ENCODE peak calls at places on chromosomes 4 and X, in six cellular contexts. One of them, this sample, is unnamed.

GRCh38 chrX:12977761-12978204 is 2.9 kb downstream of the TMSB4X start:
- DNase-seq in IMR-90: no peak
- DNase-seq in psoas muscle: no peak
- DNase-seq in NT2/D1: no peak
- DNase-seq in upper lobe of left lung: no peak
- DNase-seq in fibroblast of mammary gland: no peak
- DNase-seq in this sample: no peak

GRCh38 chr4:26995316-26995715 is 134.7 kb downstream of the STIM2 start:
- DNase-seq in psoas muscle: no peak
- DNase-seq in IMR-90: no peak
- DNase-seq in upper lobe of left lung: no peak
- DNase-seq in NT2/D1: no peak
- DNase-seq in fibroblast of mammary gland: no peak
- DNase-seq in this sample: no peak

GRCh38 chr4:80033581-80033980 is 39.4 kb downstream of the ANTXR2 start:
- DNase-seq in IMR-90: no peak
- DNase-seq in fibroblast of mammary gland: no peak
- DNase-seq in NT2/D1: no peak
- DNase-seq in psoas muscle: no peak
- DNase-seq in upper lobe of left lung: no peak
- DNase-seq in this sample: no peak

GRCh38 chr4:110119347-110119746 is 79.1 kb downstream of the ELOVL6 start:
- DNase-seq in fibroblast of mammary gland: no peak
- DNase-seq in NT2/D1: no peak
- DNase-seq in psoas muscle: no peak
- DNase-seq in upper lobe of left lung: no peak
- DNase-seq in IMR-90: no peak
- DNase-seq in this sample: no peak

GRCh38 chr4:99462875-99463464 is 27.8 kb upstream of the ADH7 start:
- DNase-seq in fibroblast of mammary gland: peak
- DNase-seq in IMR-90: peak
- DNase-seq in NT2/D1: peak
- DNase-seq in upper lobe of left lung: no peak
- DNase-seq in psoas muscle: no peak
- DNase-seq in this sample: peak

GRCh38 chr4:152436384-152436783 is 99.5 kb downstream of the FBXW7 start:
- DNase-seq in fibroblast of mammary gland: no peak
- DNase-seq in IMR-90: no peak
- DNase-seq in psoas muscle: no peak
- DNase-seq in NT2/D1: no peak
- DNase-seq in upper lobe of left lung: no peak
- DNase-seq in this sample: no peak

GRCh38 chrX:19585370-19586082 is 70.2 kb upstream of the MAP3K15 start:
- DNase-seq in fibroblast of mammary gland: no peak
- DNase-seq in psoas muscle: no peak
- DNase-seq in IMR-90: no peak
- DNase-seq in NT2/D1: no peak
- DNase-seq in upper lobe of left lung: no peak
- DNase-seq in this sample: no peak

GRCh38 chr4:76305971-76306881 is at the start of gene STBD1:
- DNase-seq in NT2/D1: peak
- DNase-seq in upper lobe of left lung: peak
- DNase-seq in fibroblast of mammary gland: peak
- DNase-seq in IMR-90: peak
- DNase-seq in psoas muscle: peak
- DNase-seq in this sample: peak

GRCh38 chr4:40953253-40954118 is 203.7 kb downstream of the NSUN7 start:
- DNase-seq in NT2/D1: no peak
- DNase-seq in upper lobe of left lung: peak
- DNase-seq in fibroblast of mammary gland: peak
- DNase-seq in IMR-90: no peak
- DNase-seq in psoas muscle: peak
- DNase-seq in this sample: no peak

GRCh38 chr4:27412617-27413016 is 552.0 kb downstream of the STIM2 start:
- DNase-seq in fibroblast of mammary gland: no peak
- DNase-seq in NT2/D1: no peak
- DNase-seq in upper lobe of left lung: no peak
- DNase-seq in IMR-90: no peak
- DNase-seq in psoas muscle: no peak
- DNase-seq in this sample: no peak

GRCh38 chrX:27336466-27337091 is 126.6 kb downstream of the PPP4R3C start:
- DNase-seq in upper lobe of left lung: no peak
- DNase-seq in NT2/D1: peak
- DNase-seq in IMR-90: peak
- DNase-seq in fibroblast of mammary gland: peak
- DNase-seq in psoas muscle: no peak
- DNase-seq in this sample: peak

GRCh38 chr4:86679441-86679840 is 85.3 kb downstream of the PTPN13 start:
- DNase-seq in psoas muscle: no peak
- DNase-seq in IMR-90: no peak
- DNase-seq in fibroblast of mammary gland: no peak
- DNase-seq in NT2/D1: no peak
- DNase-seq in upper lobe of left lung: no peak
- DNase-seq in this sample: no peak

GRCh38 chrX:49756692-49757091 is 60.9 kb upstream of the PAGE1 start:
- DNase-seq in fibroblast of mammary gland: no peak
- DNase-seq in upper lobe of left lung: no peak
- DNase-seq in psoas muscle: no peak
- DNase-seq in NT2/D1: no peak
- DNase-seq in IMR-90: no peak
- DNase-seq in this sample: no peak

GRCh38 chrX:131812847-131813825 is 210.0 kb upstream of the STK26 start:
- DNase-seq in upper lobe of left lung: no peak
- DNase-seq in IMR-90: peak
- DNase-seq in fibroblast of mammary gland: peak
- DNase-seq in psoas muscle: peak
- DNase-seq in NT2/D1: no peak
- DNase-seq in this sample: peak

GRCh38 chrX:20181563-20182329 is 40.1 kb upstream of the EIF1AX start:
- DNase-seq in NT2/D1: no peak
- DNase-seq in fibroblast of mammary gland: no peak
- DNase-seq in upper lobe of left lung: no peak
- DNase-seq in IMR-90: no peak
- DNase-seq in psoas muscle: no peak
- DNase-seq in this sample: no peak

GRCh38 chrX:69323786-69324720 is 158.8 kb upstream of the PJA1 start:
- DNase-seq in IMR-90: no peak
- DNase-seq in fibroblast of mammary gland: no peak
- DNase-seq in upper lobe of left lung: no peak
- DNase-seq in psoas muscle: no peak
- DNase-seq in NT2/D1: no peak
- DNase-seq in this sample: no peak

GRCh38 chrX:133083899-133084298 is 13.0 kb downstream of the USP26 start:
- DNase-seq in psoas muscle: no peak
- DNase-seq in fibroblast of mammary gland: no peak
- DNase-seq in NT2/D1: no peak
- DNase-seq in IMR-90: no peak
- DNase-seq in upper lobe of left lung: no peak
- DNase-seq in this sample: no peak

GRCh38 chr4:171809854-171810253 is 3.4 kb upstream of the GALNTL6 start:
- DNase-seq in psoas muscle: no peak
- DNase-seq in NT2/D1: no peak
- DNase-seq in upper lobe of left lung: no peak
- DNase-seq in fibroblast of mammary gland: no peak
- DNase-seq in IMR-90: no peak
- DNase-seq in this sample: no peak

GRCh38 chr4:171817026-171817425 is 3.8 kb downstream of the GALNTL6 start:
- DNase-seq in NT2/D1: no peak
- DNase-seq in IMR-90: no peak
- DNase-seq in fibroblast of mammary gland: no peak
- DNase-seq in upper lobe of left lung: no peak
- DNase-seq in psoas muscle: no peak
- DNase-seq in this sample: no peak

GRCh38 chr4:171814545-171814944 is 1.3 kb downstream of the GALNTL6 start:
- DNase-seq in fibroblast of mammary gland: no peak
- DNase-seq in psoas muscle: no peak
- DNase-seq in NT2/D1: no peak
- DNase-seq in upper lobe of left lung: no peak
- DNase-seq in IMR-90: no peak
- DNase-seq in this sample: no peak

GRCh38 chr4:171812377-171813194 is 618 bp upstream of the GALNTL6 start:
- DNase-seq in IMR-90: no peak
- DNase-seq in upper lobe of left lung: peak
- DNase-seq in psoas muscle: no peak
- DNase-seq in fibroblast of mammary gland: no peak
- DNase-seq in NT2/D1: no peak
- DNase-seq in this sample: no peak

GRCh38 chr4:171813195-171813955 is at the start of gene GALNTL6:
- DNase-seq in NT2/D1: no peak
- DNase-seq in upper lobe of left lung: peak
- DNase-seq in fibroblast of mammary gland: no peak
- DNase-seq in psoas muscle: peak
- DNase-seq in IMR-90: no peak
- DNase-seq in this sample: peak
- H3K4me3 ChIP-seq in NT2/D1: peak
- H3K4me3 ChIP-seq in upper lobe of left lung: peak
- H3K4me3 ChIP-seq in fibroblast of mammary gland: peak
- H3K4me3 ChIP-seq in psoas muscle: peak
- H3K4me3 ChIP-seq in IMR-90: peak
- H3K4me3 ChIP-seq in this sample: peak

GRCh38 chr4:184798504-184798903 is 27.3 kb downstream of the ACSL1 start:
- DNase-seq in psoas muscle: no peak
- DNase-seq in fibroblast of mammary gland: no peak
- DNase-seq in IMR-90: no peak
- DNase-seq in upper lobe of left lung: no peak
- DNase-seq in NT2/D1: no peak
- DNase-seq in this sample: no peak
- H3K4me3 ChIP-seq in psoas muscle: no peak
- H3K4me3 ChIP-seq in fibroblast of mammary gland: no peak
- H3K4me3 ChIP-seq in IMR-90: no peak
- H3K4me3 ChIP-seq in upper lobe of left lung: no peak
- H3K4me3 ChIP-seq in NT2/D1: no peak
- H3K4me3 ChIP-seq in this sample: no peak

GRCh38 chr4:37684154-37684553 is 2.0 kb downstream of the RELL1 start:
- DNase-seq in upper lobe of left lung: no peak
- DNase-seq in fibroblast of mammary gland: no peak
- DNase-seq in psoas muscle: no peak
- DNase-seq in IMR-90: no peak
- DNase-seq in NT2/D1: no peak
- DNase-seq in this sample: no peak
- H3K4me3 ChIP-seq in upper lobe of left lung: no peak
- H3K4me3 ChIP-seq in fibroblast of mammary gland: no peak
- H3K4me3 ChIP-seq in psoas muscle: no peak
- H3K4me3 ChIP-seq in IMR-90: no peak
- H3K4me3 ChIP-seq in NT2/D1: no peak
- H3K4me3 ChIP-seq in this sample: no peak

GRCh38 chr4:77782102-77782835 is 36.9 kb downstream of the CNOT6L start:
- DNase-seq in psoas muscle: no peak
- DNase-seq in fibroblast of mammary gland: no peak
- DNase-seq in NT2/D1: no peak
- DNase-seq in upper lobe of left lung: no peak
- DNase-seq in IMR-90: no peak
- DNase-seq in this sample: no peak

GRCh38 chr4:77785669-77786068 is 33.5 kb downstream of the CNOT6L start:
- DNase-seq in NT2/D1: no peak
- DNase-seq in IMR-90: no peak
- DNase-seq in psoas muscle: no peak
- DNase-seq in upper lobe of left lung: no peak
- DNase-seq in fibroblast of mammary gland: no peak
- DNase-seq in this sample: no peak

GRCh38 chr4:77787969-77788368 is 31.2 kb downstream of the CNOT6L start:
- DNase-seq in fibroblast of mammary gland: no peak
- DNase-seq in upper lobe of left lung: no peak
- DNase-seq in psoas muscle: no peak
- DNase-seq in NT2/D1: no peak
- DNase-seq in IMR-90: no peak
- DNase-seq in this sample: no peak

GRCh38 chr4:77788990-77789389 is 30.2 kb downstream of the CNOT6L start:
- DNase-seq in NT2/D1: no peak
- DNase-seq in upper lobe of left lung: no peak
- DNase-seq in IMR-90: no peak
- DNase-seq in fibroblast of mammary gland: no peak
- DNase-seq in psoas muscle: no peak
- DNase-seq in this sample: no peak

DNA sequence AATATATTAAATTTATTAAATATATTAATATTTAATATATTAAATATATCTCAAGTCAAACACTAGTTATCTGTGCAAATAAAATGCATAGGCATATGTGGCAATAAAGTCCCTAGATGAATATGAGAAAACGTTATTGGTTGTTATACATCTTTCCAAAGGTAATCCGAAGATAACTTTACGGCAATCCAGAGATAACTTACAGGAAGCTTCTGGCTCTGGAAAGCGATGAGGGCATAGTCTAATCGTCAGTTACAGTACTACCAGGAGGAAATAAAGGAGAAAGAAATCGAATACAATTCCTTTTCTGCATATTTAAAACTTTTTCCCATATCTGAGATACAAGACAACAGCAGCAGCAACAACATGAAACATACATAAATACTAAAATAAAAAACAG is 35.3 kb downstream of the CNOT6L start:
- DNase-seq in upper lobe of left lung: no peak
- DNase-seq in fibroblast of mammary gland: no peak
- DNase-seq in NT2/D1: no peak
- DNase-seq in IMR-90: no peak
- DNase-seq in psoas muscle: no peak
- DNase-seq in this sample: no peak
- H3K4me3 ChIP-seq in upper lobe of left lung: no peak
- H3K4me3 ChIP-seq in fibroblast of mammary gland: no peak
- H3K4me3 ChIP-seq in NT2/D1: no peak
- H3K4me3 ChIP-seq in IMR-90: no peak
- H3K4me3 ChIP-seq in psoas muscle: no peak
- H3K4me3 ChIP-seq in this sample: no peak

GRCh38 chr4:1720163-1720983 is 750 bp downstream of the TMEM129 start:
- DNase-seq in fibroblast of mammary gland: peak
- DNase-seq in psoas muscle: peak
- DNase-seq in NT2/D1: no peak
- DNase-seq in upper lobe of left lung: peak
- DNase-seq in IMR-90: peak
- DNase-seq in this sample: peak

GRCh38 chr4:1723131-1723801 is 1.9 kb downstream of the TACC3 start:
- DNase-seq in fibroblast of mammary gland: no peak
- DNase-seq in NT2/D1: no peak
- DNase-seq in psoas muscle: peak
- DNase-seq in upper lobe of left lung: no peak
- DNase-seq in IMR-90: no peak
- DNase-seq in this sample: no peak

GRCh38 chr4:1721003-1721665 is at the start of the genes TACC3 and TMEM129:
- DNase-seq in psoas muscle: peak
- DNase-seq in IMR-90: peak
- DNase-seq in fibroblast of mammary gland: peak
- DNase-seq in upper lobe of left lung: peak
- DNase-seq in NT2/D1: peak
- DNase-seq in this sample: peak

GRCh38 chr4:1721666-1722550 is 587 bp downstream of the TACC3 start:
- DNase-seq in fibroblast of mammary gland: no peak
- DNase-seq in upper lobe of left lung: peak
- DNase-seq in NT2/D1: no peak
- DNase-seq in psoas muscle: no peak
- DNase-seq in IMR-90: no peak
- DNase-seq in this sample: no peak

GRCh38 chr4:1722551-1723071 is 1.3 kb downstream of the TACC3 start:
- DNase-seq in upper lobe of left lung: peak
- DNase-seq in psoas muscle: peak
- DNase-seq in fibroblast of mammary gland: no peak
- DNase-seq in IMR-90: no peak
- DNase-seq in NT2/D1: no peak
- DNase-seq in this sample: no peak
- H3K4me3 ChIP-seq in upper lobe of left lung: peak
- H3K4me3 ChIP-seq in psoas muscle: no peak
- H3K4me3 ChIP-seq in fibroblast of mammary gland: peak
- H3K4me3 ChIP-seq in IMR-90: peak
- H3K4me3 ChIP-seq in NT2/D1: peak
- H3K4me3 ChIP-seq in this sample: peak

This sample was measured in astrocyte of the spinal cord.